ENCODE peak calls at places on chromosome 20, in four cellular contexts. K is K562, W is HepG2, I is GM12878. R is an unnamed sample.

GRCh38 chr20:59004763-59005522 is 2.1 kb downstream of the CTSZ start:
- DNase-seq in K (no peak), W (peak; percentile 71), I (peak; percentile 94), R (no peak)

GRCh38 chr20:31711416-31712111 is 11.1 kb downstream of the BCL2L1 start:
- DNase-seq in K (no peak), W (peak; percentile 80), I (no peak), R (no peak)

GRCh38 chr20:43515628-43516027 is 8.1 kb downstream of the L3MBTL1 start:
- DNase-seq in K (peak; percentile 64), W (no peak), I (no peak), R (no peak)

GRCh38 chr20:44125332-44126127 is 61.5 kb downstream of the JPH2 start:
- DNase-seq in K (no peak), W (no peak), I (no peak), R (no peak)

GRCh38 chr20:49568491-49569151 is 684 bp upstream of the PTGIS start:
- DNase-seq in K (no peak), W (no peak), I (no peak), R (peak; percentile 82)

GRCh38 chr20:47428164-47428563 is 71.7 kb upstream of the ZMYND8 start:
- DNase-seq in K (no peak), W (no peak), I (no peak), R (no peak)

GRCh38 chr20:53891306-53891894 is 179.0 kb downstream of the BCAS1 start:
- DNase-seq in K (no peak), W (no peak), I (no peak), R (no peak)

GRCh38 chr20:309306-309840 is 12.0 kb downstream of the ZCCHC3 start:
- DNase-seq in K (no peak), W (no peak), I (no peak), R (no peak)

GRCh38 chr20:56373942-56374341 is 15.2 kb downstream of the FAM210B start:
- DNase-seq in K (peak; percentile 18), W (peak; percentile 70), I (no peak), R (no peak)

GRCh38 chr20:16699287-16699686 is 30.5 kb upstream of the SNRPB2 start:
- DNase-seq in K (no peak), W (no peak), I (no peak), R (no peak)

GRCh38 chr20:50611128-50611810 is 80.1 kb downstream of the RIPOR3 start:
- DNase-seq in K (no peak), W (no peak), I (no peak), R (no peak)

GRCh38 chr20:31712564-31713311 is 9.9 kb downstream of the BCL2L1 start:
- DNase-seq in K (peak; percentile 43), W (peak; percentile 95), I (no peak), R (peak; percentile 57)

GRCh38 chr20:51456511-51457280 is 85.8 kb downstream of the NFATC2 start:
- DNase-seq in K (peak; percentile 52), W (peak; percentile 78), I (no peak), R (peak; percentile 40)

GRCh38 chr20:32839982-32840285 is 18.8 kb upstream of the EFCAB8 start:
- DNase-seq in K (no peak), W (no peak), I (no peak), R (no peak)

GRCh38 chr20:54212226-54212625 is 4.3 kb downstream of the PFDN4 start:
- DNase-seq in K (no peak), W (no peak), I (no peak), R (no peak)

GRCh38 chr20:34098570-34098969 is 13.5 kb downstream of the EIF2S2 start:
- DNase-seq in K (no peak), W (no peak), I (no peak), R (no peak)
- TF ChIP-seq ETV6 in K (no peak), W (no peak), I (no peak), R (no peak)

GRCh38 chr20:38052870-38053269 is 19.3 kb downstream of the RPRD1B start:
- DNase-seq in K (no peak), W (no peak), I (no peak), R (no peak)

GRCh38 chr20:38057351-38057972 is 23.9 kb downstream of the RPRD1B start:
- DNase-seq in K (peak; percentile 88), W (peak; percentile 88), I (no peak), R (peak; percentile 94)

GRCh38 chr20:38055294-38055693 is 21.7 kb downstream of the RPRD1B start:
- DNase-seq in K (no peak), W (no peak), I (no peak), R (no peak)

GRCh38 chr20:38050691-38051090 is 17.1 kb downstream of the RPRD1B start:
- DNase-seq in K (no peak), W (no peak), I (no peak), R (no peak)

DNA sequence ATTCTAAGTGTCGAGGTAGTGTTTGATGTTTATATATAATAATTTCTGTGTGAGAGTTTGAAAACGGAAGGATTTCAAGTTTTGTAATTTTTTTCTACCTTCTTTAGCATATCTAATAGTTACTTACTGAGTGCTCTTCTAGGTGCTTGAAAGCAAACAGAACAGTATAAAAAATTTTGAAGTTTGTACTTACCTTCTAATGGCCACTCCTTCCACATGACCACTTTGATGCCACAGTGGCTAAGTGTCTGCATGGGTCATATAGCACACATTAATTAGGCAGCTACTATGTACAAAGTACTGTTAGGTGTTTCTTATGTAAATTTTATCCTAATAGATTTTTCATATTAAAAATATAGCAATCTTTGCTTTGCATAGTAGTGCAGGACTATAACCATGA is 21.1 kb downstream of the RPRD1B start:
- DNase-seq in K (no peak), W (no peak), I (no peak), R (no peak)
- TF ChIP-seq ETV6 in K (no peak), W (no peak), I (no peak), R (no peak)

GRCh38 chr20:25317351-25318075 is 69.6 kb downstream of the PYGB start:
- DNase-seq in K (no peak), W (no peak), I (no peak), R (peak; percentile 5)

GRCh38 chr20:25315418-25316210 is 67.7 kb downstream of the PYGB start:
- DNase-seq in K (no peak), W (no peak), I (no peak), R (peak; percentile 6)

GRCh38 chr20:25313608-25314007 is 65.7 kb downstream of the PYGB start:
- DNase-seq in K (no peak), W (no peak), I (no peak), R (no peak)

GRCh38 chr20:25316506-25317190 is 68.8 kb downstream of the PYGB start:
- DNase-seq in K (no peak), W (no peak), I (no peak), R (peak; percentile 3)

DNA sequence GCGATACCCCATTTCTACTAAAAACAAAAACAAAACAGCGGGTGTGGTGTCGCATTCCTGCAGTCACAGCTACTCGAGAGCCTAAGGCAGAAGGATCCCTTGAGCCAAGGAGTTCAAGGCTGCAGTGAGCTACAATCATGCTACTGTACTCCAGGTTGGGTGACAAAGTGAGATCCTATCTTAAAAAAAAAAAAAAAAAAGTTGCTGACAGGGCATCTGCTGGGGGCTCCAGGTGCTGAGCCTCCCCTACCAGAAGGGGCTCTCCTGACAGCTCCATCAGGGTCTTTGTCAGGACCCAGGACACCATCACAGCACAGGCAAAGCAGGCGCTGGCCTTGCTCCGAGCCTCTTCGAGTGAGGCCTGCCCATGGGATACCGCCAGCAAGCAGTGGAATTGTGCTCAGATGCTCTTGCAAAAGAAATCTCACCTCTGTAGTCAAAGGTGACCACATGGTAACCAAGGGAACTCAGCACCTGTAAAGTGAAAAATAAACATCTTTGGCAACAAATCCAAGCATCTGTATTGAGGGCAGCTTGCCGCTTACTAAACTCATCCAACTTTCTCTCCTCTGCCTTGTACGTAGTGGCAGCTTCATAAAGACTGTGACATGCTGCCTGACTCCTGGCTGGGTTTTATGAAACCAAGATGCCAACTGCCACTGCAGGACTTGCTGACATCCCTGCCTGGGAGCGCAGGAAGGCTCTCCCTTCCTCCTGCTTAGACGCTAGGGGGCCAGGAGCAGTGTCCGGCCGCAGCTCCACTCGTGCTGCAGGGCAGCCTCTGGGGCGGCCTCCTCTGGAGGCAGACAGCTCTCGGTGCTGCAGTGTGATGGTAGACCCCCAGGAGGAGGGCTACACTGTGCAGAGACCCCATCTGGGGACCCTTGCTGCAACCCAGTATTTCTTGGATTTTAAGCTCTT is 66.9 kb downstream of the PYGB start:
- DNase-seq in K (no peak), W (no peak), I (no peak), R (peak; percentile 25)
- TF ChIP-seq ETV6 in K (no peak), W (no peak), I (no peak), R (no peak)

GRCh38 chr20:13250242-13250641 is 29.2 kb downstream of the ISM1 start:
- DNase-seq in K (no peak), W (no peak), I (no peak), R (no peak)

GRCh38 chr20:13249118-13249859 is 28.2 kb downstream of the ISM1 start:
- DNase-seq in K (no peak), W (no peak), I (no peak), R (no peak)

GRCh38 chr20:13256606-13257005 is 35.5 kb downstream of the ISM1 start:
- DNase-seq in K (no peak), W (no peak), I (no peak), R (no peak)

GRCh38 chr20:13255356-13255755 is 34.3 kb downstream of the ISM1 start:
- DNase-seq in K (no peak), W (no peak), I (no peak), R (no peak)

GRCh38 chr20:13251556-13251955 is 30.5 kb downstream of the ISM1 start:
- DNase-seq in K (no peak), W (peak; percentile 45), I (no peak), R (no peak)
- TF ChIP-seq ETV6 in K (no peak), W (no peak), I (no peak), R (no peak)

GRCh38 chr20:45892049-45892816 is 1.1 kb downstream of the CTSA start:
- DNase-seq in K (peak; percentile 58), W (peak; percentile 44), I (no peak), R (no peak)
- TF ChIP-seq ETV6 in K (no peak), W (no peak), I (no peak), R (no peak)

GRCh38 chr20:4787069-4787468 is 65.4 kb downstream of the PRND start:
- DNase-seq in K (no peak), W (no peak), I (no peak), R (no peak)

GRCh38 chr20:4791121-4791520 is 69.4 kb downstream of the PRND start:
- DNase-seq in K (no peak), W (no peak), I (no peak), R (no peak)

GRCh38 chr20:4793183-4793582 is 71.5 kb downstream of the PRND start:
- DNase-seq in K (no peak), W (no peak), I (no peak), R (no peak)

GRCh38 chr20:4788314-4788713 is 66.6 kb downstream of the PRND start:
- DNase-seq in K (no peak), W (no peak), I (no peak), R (no peak)

DNA sequence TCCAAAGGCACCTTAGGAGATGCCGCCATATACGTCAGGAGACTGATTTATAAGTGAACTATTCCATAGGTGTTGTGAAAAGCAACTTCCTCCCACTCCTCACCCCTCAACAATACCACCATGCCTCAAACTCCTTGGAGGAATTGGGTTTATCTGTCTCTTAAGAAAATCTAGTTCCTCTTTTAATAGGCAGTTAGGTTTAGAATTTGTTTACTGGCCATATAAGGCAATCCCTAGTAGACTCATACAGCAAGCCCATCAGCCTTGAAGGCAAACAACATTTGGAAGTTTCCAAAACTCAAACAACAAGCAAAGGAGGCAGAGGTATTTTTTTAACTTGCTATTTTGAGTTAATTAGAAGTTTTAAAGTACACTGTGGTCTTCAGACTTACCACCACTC is 66.1 kb downstream of the PRND start:
- DNase-seq in K (no peak), W (no peak), I (no peak), R (no peak)
- TF ChIP-seq ETV6 in K (no peak), W (no peak), I (no peak), R (no peak)

GRCh38 chr20:8254911-8255582 is 123.0 kb downstream of the PLCB1 start:
- DNase-seq in K (no peak), W (no peak), I (no peak), R (no peak)
- TF ChIP-seq ETV6 in K (no peak), W (no peak), I (no peak), R (no peak)

R was measured in WTC11.